ENCODE peak calls at places on chromosomes 16 and 17, in six cellular contexts. Z, O, D, R, M and T are unnamed samples.

GRCh38 chr16:54946909-54947308 is 16.2 kb downstream of the IRX5 start:
- DNase-seq in M (peak; percentile 62), D (no peak), R (no peak), O (no peak), Z (no peak), T (no peak)

GRCh38 chr16:29784901-29785500 is 5.5 kb upstream of the KIF22 start:
- DNase-seq in O (peak; percentile 68), M (peak; percentile 42), Z (peak; percentile 1), R (peak; percentile 85), D (peak; percentile 77), T (peak; percentile 72)

GRCh38 chr17:41452276-41452675 is 11.5 kb upstream of the KRT38 start:
- DNase-seq in D (no peak), Z (no peak), M (no peak), O (no peak), R (no peak), T (no peak)

GRCh38 chr16:50653056-50653455 is 28.1 kb downstream of the SNX20 start:
- DNase-seq in D (no peak), Z (no peak), R (no peak), O (no peak), M (no peak), T (no peak)

GRCh38 chr17:57396515-57396921 is 140.2 kb downstream of the MSI2 start:
- DNase-seq in R (no peak), O (no peak), Z (no peak), M (no peak), D (no peak), T (no peak)

GRCh38 chr17:16973760-16974540 is 2.0 kb upstream of the TNFRSF13B start:
- DNase-seq in O (no peak), M (no peak), D (no peak), R (no peak), Z (no peak), T (no peak)

GRCh38 chr17:42016411-42016831 is 818 bp downstream of the DNAJC7 start:
- DNase-seq in M (peak; percentile 14), Z (no peak), O (no peak), D (no peak), R (no peak), T (no peak)

GRCh38 chr17:48907713-48908046 is 527 bp upstream of the UBE2Z start:
- DNase-seq in D (no peak), O (no peak), R (peak; percentile 57), M (no peak), Z (no peak), T (no peak)

GRCh38 chr17:9750488-9750887 is 40.9 kb downstream of the DHRS7C start:
- DNase-seq in D (peak; percentile 35), R (no peak), O (no peak), Z (no peak), M (no peak), T (no peak)

GRCh38 chr16:67447508-67448076 is 16.7 kb downstream of the HSD11B2 start:
- DNase-seq in O (peak; percentile 61), D (peak; percentile 34), R (peak; percentile 85), Z (no peak), M (no peak), T (peak; percentile 75)